ENCODE peak calls at places on chromosomes 16 and 17, in six cellular contexts. One of them, this sample, is unnamed.
A peak's percentile ranks its signal among the peaks of the same experiment; 100 is the strongest.

GRCh38 chr16:29645699-29646187 is 17.3 kb upstream of the SPN start:
- DNase-seq in cardiac muscle cell: no peak
- DNase-seq in heart left ventricle: no peak
- DNase-seq in endothelial cell of umbilical vein: no peak
- DNase-seq in heart right ventricle: no peak
- DNase-seq in A549: no peak
- DNase-seq in this sample: no peak

GRCh38 chr17:40651939-40652338 is 4.3 kb upstream of the SMARCE1 start:
- DNase-seq in cardiac muscle cell: no peak
- DNase-seq in heart left ventricle: no peak
- DNase-seq in endothelial cell of umbilical vein: no peak
- DNase-seq in heart right ventricle: no peak
- DNase-seq in A549: no peak
- DNase-seq in this sample: no peak

GRCh38 chr17:44807817-44808155 is 22.3 kb downstream of the GJC1 start:
- DNase-seq in cardiac muscle cell: no peak
- DNase-seq in heart left ventricle: no peak
- DNase-seq in endothelial cell of umbilical vein: no peak
- DNase-seq in heart right ventricle: no peak
- DNase-seq in A549: no peak
- DNase-seq in this sample: no peak

GRCh38 chr17:6299275-6299674 is 135.6 kb downstream of the AIPL1 start:
- DNase-seq in cardiac muscle cell: no peak
- DNase-seq in heart left ventricle: no peak
- DNase-seq in endothelial cell of umbilical vein: no peak
- DNase-seq in heart right ventricle: no peak
- DNase-seq in A549: no peak
- DNase-seq in this sample: no peak

GRCh38 chr17:14299261-14300093 is 1.4 kb upstream of the HS3ST3B1 start:
- DNase-seq in cardiac muscle cell: peak; percentile 64
- DNase-seq in heart left ventricle: peak; percentile 50
- DNase-seq in endothelial cell of umbilical vein: peak; percentile 20
- DNase-seq in heart right ventricle: peak; percentile 40
- DNase-seq in A549: peak; percentile 23
- DNase-seq in this sample: no peak

GRCh38 chr17:72602517-72603345 is 481.9 kb downstream of the SOX9 start:
- DNase-seq in cardiac muscle cell: no peak
- DNase-seq in heart left ventricle: no peak
- DNase-seq in endothelial cell of umbilical vein: no peak
- DNase-seq in heart right ventricle: no peak
- DNase-seq in A549: peak; percentile 97
- DNase-seq in this sample: no peak

GRCh38 chr16:66888647-66889615 is 8.6 kb downstream of the PDP2 start:
- DNase-seq in cardiac muscle cell: no peak
- DNase-seq in heart left ventricle: no peak
- DNase-seq in endothelial cell of umbilical vein: no peak
- DNase-seq in heart right ventricle: no peak
- DNase-seq in A549: no peak
- DNase-seq in this sample: no peak

GRCh38 chr17:78759969-78760352 is 22.1 kb downstream of the CYTH1 start:
- DNase-seq in cardiac muscle cell: no peak
- DNase-seq in heart left ventricle: no peak
- DNase-seq in endothelial cell of umbilical vein: no peak
- DNase-seq in heart right ventricle: no peak
- DNase-seq in A549: no peak
- DNase-seq in this sample: no peak

GRCh38 chr17:31907342-31907975 is 6.0 kb upstream of the UTP6 start:
- DNase-seq in cardiac muscle cell: no peak
- DNase-seq in heart left ventricle: no peak
- DNase-seq in endothelial cell of umbilical vein: peak; percentile 78
- DNase-seq in heart right ventricle: no peak
- DNase-seq in A549: no peak
- DNase-seq in this sample: no peak

GRCh38 chr16:88886915-88887521 is 20.6 kb upstream of the PABPN1L start:
- DNase-seq in cardiac muscle cell: no peak
- DNase-seq in heart left ventricle: peak; percentile 94
- DNase-seq in endothelial cell of umbilical vein: no peak
- DNase-seq in heart right ventricle: peak; percentile 90
- DNase-seq in A549: no peak
- DNase-seq in this sample: no peak

GRCh38 chr17:49901460-49902331 is 53.8 kb upstream of the TAC4 start:
- DNase-seq in cardiac muscle cell: peak; percentile 50
- DNase-seq in heart left ventricle: no peak
- DNase-seq in endothelial cell of umbilical vein: no peak
- DNase-seq in heart right ventricle: no peak
- DNase-seq in A549: peak; percentile 43
- DNase-seq in this sample: no peak

GRCh38 chr16:69193860-69194259 is 6.9 kb downstream of the SNTB2 start:
- DNase-seq in cardiac muscle cell: no peak
- DNase-seq in heart left ventricle: no peak
- DNase-seq in endothelial cell of umbilical vein: no peak
- DNase-seq in heart right ventricle: no peak
- DNase-seq in A549: no peak
- DNase-seq in this sample: no peak

GRCh38 chr16:19162085-19162484 is 6.0 kb upstream of the SYT17 start:
- DNase-seq in cardiac muscle cell: no peak
- DNase-seq in heart left ventricle: no peak
- DNase-seq in endothelial cell of umbilical vein: no peak
- DNase-seq in heart right ventricle: no peak
- DNase-seq in A549: no peak
- DNase-seq in this sample: no peak

GRCh38 chr17:79758260-79758659 is 19.7 kb upstream of the CBX2 start:
- DNase-seq in cardiac muscle cell: no peak
- DNase-seq in heart left ventricle: no peak
- DNase-seq in endothelial cell of umbilical vein: no peak
- DNase-seq in heart right ventricle: no peak
- DNase-seq in A549: no peak
- DNase-seq in this sample: no peak

GRCh38 chr16:54342966-54343365 is 56.4 kb upstream of the IRX3 start:
- DNase-seq in cardiac muscle cell: no peak
- DNase-seq in heart left ventricle: no peak
- DNase-seq in endothelial cell of umbilical vein: no peak
- DNase-seq in heart right ventricle: no peak
- DNase-seq in A549: no peak
- DNase-seq in this sample: no peak

GRCh38 chr16:17380613-17381012 is 90.1 kb downstream of the XYLT1 start:
- DNase-seq in cardiac muscle cell: no peak
- DNase-seq in heart left ventricle: no peak
- DNase-seq in endothelial cell of umbilical vein: no peak
- DNase-seq in heart right ventricle: no peak
- DNase-seq in A549: no peak
- DNase-seq in this sample: no peak

GRCh38 chr17:58595194-58595792 is 80.9 kb upstream of the MTMR4 start:
- DNase-seq in cardiac muscle cell: no peak
- DNase-seq in heart left ventricle: no peak
- DNase-seq in endothelial cell of umbilical vein: no peak
- DNase-seq in heart right ventricle: no peak
- DNase-seq in A549: no peak
- DNase-seq in this sample: no peak

GRCh38 chr17:32783602-32784001 is 93.3 kb downstream of the MYO1D start:
- DNase-seq in cardiac muscle cell: peak; percentile 67
- DNase-seq in heart left ventricle: no peak
- DNase-seq in endothelial cell of umbilical vein: peak; percentile 75
- DNase-seq in heart right ventricle: no peak
- DNase-seq in A549: peak; percentile 61
- DNase-seq in this sample: no peak

GRCh38 chr17:35313875-35314409 is 59.5 kb downstream of the SLFN11 start:
- DNase-seq in cardiac muscle cell: no peak
- DNase-seq in heart left ventricle: peak; percentile 73
- DNase-seq in endothelial cell of umbilical vein: no peak
- DNase-seq in heart right ventricle: peak; percentile 79
- DNase-seq in A549: no peak
- DNase-seq in this sample: no peak

GRCh38 chr16:47613251-47613650 is 152.1 kb downstream of the PHKB start:
- DNase-seq in cardiac muscle cell: no peak
- DNase-seq in heart left ventricle: no peak
- DNase-seq in endothelial cell of umbilical vein: no peak
- DNase-seq in heart right ventricle: no peak
- DNase-seq in A549: no peak
- DNase-seq in this sample: no peak

GRCh38 chr16:24737391-24737871 is 8.0 kb downstream of the TNRC6A start:
- DNase-seq in cardiac muscle cell: no peak
- DNase-seq in heart left ventricle: no peak
- DNase-seq in endothelial cell of umbilical vein: peak; percentile 83
- DNase-seq in heart right ventricle: no peak
- DNase-seq in A549: no peak
- DNase-seq in this sample: no peak

GRCh38 chr16:55012362-55012761 is 81.7 kb downstream of the IRX5 start:
- DNase-seq in cardiac muscle cell: no peak
- DNase-seq in heart left ventricle: no peak
- DNase-seq in endothelial cell of umbilical vein: no peak
- DNase-seq in heart right ventricle: no peak
- DNase-seq in A549: no peak
- DNase-seq in this sample: no peak

GRCh38 chr17:2057714-2058520 is 3.0 kb downstream of the HIC1 start:
- DNase-seq in cardiac muscle cell: no peak
- DNase-seq in heart left ventricle: no peak
- DNase-seq in endothelial cell of umbilical vein: no peak
- DNase-seq in heart right ventricle: no peak
- DNase-seq in A549: no peak
- DNase-seq in this sample: no peak

GRCh38 chr17:2055494-2056220 is 754 bp downstream of the HIC1 start:
- DNase-seq in cardiac muscle cell: no peak
- DNase-seq in heart left ventricle: peak; percentile 42
- DNase-seq in endothelial cell of umbilical vein: no peak
- DNase-seq in heart right ventricle: peak; percentile 68
- DNase-seq in A549: no peak
- DNase-seq in this sample: no peak

GRCh38 chr17:2058521-2059124 is 3.7 kb downstream of the HIC1 start:
- DNase-seq in cardiac muscle cell: peak; percentile 55
- DNase-seq in heart left ventricle: peak; percentile 84
- DNase-seq in endothelial cell of umbilical vein: no peak
- DNase-seq in heart right ventricle: peak; percentile 87
- DNase-seq in A549: peak; percentile 79
- DNase-seq in this sample: no peak

GRCh38 chr17:2056221-2057129 is 1.6 kb downstream of the HIC1 start:
- DNase-seq in cardiac muscle cell: peak; percentile 51
- DNase-seq in heart left ventricle: peak; percentile 43
- DNase-seq in endothelial cell of umbilical vein: peak; percentile 37
- DNase-seq in heart right ventricle: no peak
- DNase-seq in A549: no peak
- DNase-seq in this sample: no peak

DNA sequence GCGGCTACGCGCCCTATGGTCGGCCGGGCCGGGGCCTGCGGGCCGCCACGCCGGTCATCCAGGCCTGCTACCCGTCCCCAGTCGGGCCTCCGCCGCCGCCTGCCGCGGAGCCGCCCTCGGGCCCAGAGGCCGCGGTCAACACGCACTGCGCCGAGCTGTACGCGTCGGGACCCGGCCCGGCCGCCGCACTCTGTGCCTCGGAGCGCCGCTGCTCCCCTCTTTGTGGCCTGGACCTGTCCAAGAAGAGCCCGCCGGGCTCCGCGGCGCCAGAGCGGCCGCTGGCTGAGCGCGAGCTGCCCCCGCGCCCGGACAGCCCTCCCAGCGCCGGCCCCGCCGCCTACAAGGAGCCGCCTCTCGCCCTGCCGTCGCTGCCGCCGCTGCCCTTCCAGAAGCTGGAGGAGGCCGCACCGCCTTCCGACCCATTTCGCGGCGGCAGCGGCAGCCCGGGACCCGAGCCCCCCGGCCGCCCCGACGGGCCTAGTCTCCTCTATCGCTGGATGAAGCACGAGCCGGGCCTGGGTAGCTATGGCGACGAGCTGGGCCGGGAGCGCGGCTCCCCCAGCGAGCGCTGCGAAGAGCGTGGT is 2.3 kb downstream of the HIC1 start:
- DNase-seq in cardiac muscle cell: peak; percentile 46
- DNase-seq in heart left ventricle: no peak
- DNase-seq in endothelial cell of umbilical vein: no peak
- DNase-seq in heart right ventricle: no peak
- DNase-seq in A549: no peak
- DNase-seq in this sample: no peak
- H3K4me1 ChIP-seq in cardiac muscle cell: peaks cover 4% of the 10 kb centered on the region
- H3K4me1 ChIP-seq in heart left ventricle: peaks cover 41% of the 10 kb centered on the region
- H3K4me1 ChIP-seq in endothelial cell of umbilical vein: peaks cover 19% of the 10 kb centered on the region
- H3K4me1 ChIP-seq in heart right ventricle: peaks cover 32% of the 10 kb centered on the region
- H3K4me1 ChIP-seq in A549: peaks cover 5% of the 10 kb centered on the region
- H3K4me1 ChIP-seq in this sample: peaks cover 47% of the 10 kb centered on the region

DNA sequence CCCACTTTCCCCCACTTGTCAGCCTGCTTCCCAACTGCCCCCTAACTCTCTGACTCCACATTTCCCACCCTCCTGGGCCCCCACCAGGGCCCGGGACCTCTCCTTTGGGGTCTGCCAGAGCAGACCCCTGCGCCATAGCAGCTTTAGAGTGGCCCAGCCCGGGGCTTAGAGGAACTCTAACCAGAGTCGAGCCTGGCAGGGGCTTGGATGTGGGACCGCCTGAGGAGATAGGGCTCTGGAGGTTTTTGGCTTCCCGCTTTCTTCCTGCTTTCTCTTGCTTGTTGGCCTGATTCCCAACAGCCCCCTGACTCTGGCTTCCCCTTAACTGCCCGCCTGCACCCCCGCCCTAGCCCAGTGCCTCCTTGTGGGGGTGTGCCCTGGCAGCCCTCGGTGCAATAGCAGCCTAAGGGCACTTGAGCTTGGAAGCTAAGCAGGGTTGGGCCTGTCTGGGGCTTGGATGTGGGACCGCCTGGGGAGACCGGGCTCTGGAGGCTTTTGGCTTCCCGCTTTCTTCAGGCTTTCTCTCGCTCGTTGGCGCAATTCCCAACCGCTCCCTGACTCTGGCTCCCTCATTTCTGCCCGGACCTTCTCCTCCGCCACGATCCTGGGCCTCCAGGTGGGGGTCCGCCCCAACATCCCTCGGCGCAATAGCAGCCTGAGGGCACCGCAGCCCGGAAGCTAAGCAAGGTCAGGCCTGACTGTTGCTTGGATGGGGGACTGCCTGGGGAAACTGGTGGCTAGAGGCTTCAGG is 2292.0 kb downstream of the TP53TG3F start:
- DNase-seq in cardiac muscle cell: no peak
- DNase-seq in heart left ventricle: no peak
- DNase-seq in endothelial cell of umbilical vein: no peak
- DNase-seq in heart right ventricle: peak; percentile 6
- DNase-seq in A549: no peak
- DNase-seq in this sample: no peak
- H3K9me3 ChIP-seq in cardiac muscle cell: no peaks in the 10 kb centered on the region
- H3K9me3 ChIP-seq in heart left ventricle: no peaks in the 10 kb centered on the region
- H3K9me3 ChIP-seq in endothelial cell of umbilical vein: peaks cover 4% of the 10 kb centered on the region
- H3K9me3 ChIP-seq in heart right ventricle: no peaks in the 10 kb centered on the region
- H3K9me3 ChIP-seq in A549: no peaks in the 10 kb centered on the region
- H3K9me3 ChIP-seq in this sample: no peaks in the 10 kb centered on the region

DNA sequence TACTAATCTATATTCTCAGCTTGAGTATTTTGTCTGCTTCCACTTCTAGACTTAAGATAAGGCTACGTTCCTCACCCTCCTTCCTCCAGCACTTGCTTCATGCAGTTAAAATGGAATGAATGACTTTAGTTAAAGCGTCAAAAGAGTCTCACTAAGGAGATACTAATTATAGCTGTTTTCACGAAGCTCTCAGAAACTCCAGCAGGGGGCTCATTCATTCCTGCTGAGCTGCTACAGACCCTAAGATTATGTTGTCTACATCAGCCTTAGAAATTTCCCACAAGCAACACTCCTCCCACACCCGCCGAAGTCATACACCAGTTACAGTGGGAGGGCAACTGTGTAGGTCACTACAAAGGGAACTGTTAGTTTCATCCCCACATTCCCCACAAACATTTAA is 57.0 kb upstream of the KIFC3 start:
- DNase-seq in cardiac muscle cell: peak; percentile 77
- DNase-seq in heart left ventricle: no peak
- DNase-seq in endothelial cell of umbilical vein: peak; percentile 31
- DNase-seq in heart right ventricle: no peak
- DNase-seq in A549: peak; percentile 77
- DNase-seq in this sample: no peak
- TF ChIP-seq CTCF in cardiac muscle cell: peak; percentile 54
- TF ChIP-seq CTCF in heart left ventricle: peak; percentile 32
- TF ChIP-seq CTCF in endothelial cell of umbilical vein: peak; percentile 23
- TF ChIP-seq CTCF in heart right ventricle: peak; percentile 25
- TF ChIP-seq CTCF in A549: peak; percentile 55
- TF ChIP-seq CTCF in this sample: no peak

GRCh38 chr17:4949321-4950074 is 1.2 kb upstream of the PFN1 start:
- DNase-seq in cardiac muscle cell: peak; percentile 60
- DNase-seq in heart left ventricle: peak; percentile 82
- DNase-seq in endothelial cell of umbilical vein: peak; percentile 42
- DNase-seq in heart right ventricle: peak; percentile 75
- DNase-seq in A549: peak; percentile 83
- DNase-seq in this sample: peak; percentile 46
- H3K4me1 ChIP-seq in cardiac muscle cell: peaks cover 44% of the 10 kb centered on the region
- H3K4me1 ChIP-seq in heart left ventricle: peaks cover 28% of the 10 kb centered on the region
- H3K4me1 ChIP-seq in endothelial cell of umbilical vein: peaks cover 45% of the 10 kb centered on the region
- H3K4me1 ChIP-seq in heart right ventricle: peaks cover 18% of the 10 kb centered on the region
- H3K4me1 ChIP-seq in A549: peaks cover 48% of the 10 kb centered on the region
- H3K4me1 ChIP-seq in this sample: peaks cover 31% of the 10 kb centered on the region

This sample was measured in esophagus squamous epithelium.